ENCODE peak calls at places on chromosome 6, in four cellular contexts. P is K562, S is suprapubic skin, Q is stomach. M is an unnamed sample.

GRCh38 chr6:145756170-145756662 is 20.9 kb upstream of the EPM2A start:
- DNase-seq in P (no peak), S (no peak), Q (no peak), M (peak)

GRCh38 chr6:38715016-38715809 is at the start of gene DNAH8:
- DNase-seq in P (no peak), S (no peak), Q (no peak), M (no peak)

GRCh38 chr6:165468361-165468760 is 159.0 kb upstream of the C6orf118 start:
- DNase-seq in P (no peak), S (no peak), Q (no peak), M (no peak)

GRCh38 chr6:30885999-30886896 is 1.9 kb downstream of the DDR1 start:
- DNase-seq in P (peak), S (peak), Q (peak), M (no peak)

GRCh38 chr6:17098538-17098937 is 3.3 kb upstream of the STMND1 start:
- DNase-seq in P (no peak), S (no peak), Q (no peak), M (no peak)

GRCh38 chr6:46254331-46254730 is 83.6 kb upstream of the ENPP5 start:
- DNase-seq in P (no peak), S (no peak), Q (no peak), M (no peak)

GRCh38 chr6:127462391-127462790 is 3.2 kb upstream of the KIAA0408 start:
- DNase-seq in P (no peak), S (no peak), Q (no peak), M (no peak)

GRCh38 chr6:69732640-69733039 is 64.2 kb downstream of the LMBRD1 start:
- DNase-seq in P (peak), S (no peak), Q (no peak), M (no peak)

GRCh38 chr6:17705428-17705777 is 1.3 kb downstream of the NUP153 start:
- DNase-seq in P (peak), S (no peak), Q (peak), M (peak)

GRCh38 chr6:152170702-152171667 is 363.5 kb downstream of the ESR1 start:
- DNase-seq in P (no peak), S (no peak), Q (peak), M (no peak)

DNA sequence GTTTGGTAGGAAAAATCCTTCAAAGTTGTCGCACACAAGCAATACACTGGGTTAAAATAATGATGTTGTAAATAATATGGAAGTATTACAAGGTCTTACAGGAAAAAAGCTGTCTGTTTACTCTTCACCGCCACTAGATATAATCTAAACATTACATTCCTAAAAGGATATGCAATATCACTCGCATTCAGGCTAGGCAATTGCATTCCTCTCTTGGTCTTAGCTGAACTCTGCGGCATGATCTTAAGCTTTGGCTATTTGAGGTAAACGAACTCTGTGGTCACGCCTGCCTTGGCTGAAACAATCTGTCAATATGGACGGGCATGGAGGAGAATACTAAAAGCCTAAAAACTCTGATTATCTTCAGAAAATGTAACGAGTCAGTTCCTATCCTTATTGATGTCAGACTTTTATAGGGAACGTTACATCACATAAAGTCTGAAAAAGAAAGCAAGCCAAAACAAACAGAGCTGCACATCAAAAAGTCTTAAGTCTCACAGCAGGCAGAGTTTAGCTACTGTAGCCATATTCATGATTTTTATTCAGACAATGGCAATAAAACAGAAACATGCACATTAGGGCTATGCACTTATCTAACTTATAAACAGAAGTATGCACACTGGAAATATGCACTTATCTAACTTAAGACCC is 30.8 kb upstream of the FILIP1 start:
- DNase-seq in P (no peak), S (no peak), Q (no peak), M (no peak)
- TF ChIP-seq EP300 in P (no peak), S (no peak), Q (no peak), M (no peak)

DNA sequence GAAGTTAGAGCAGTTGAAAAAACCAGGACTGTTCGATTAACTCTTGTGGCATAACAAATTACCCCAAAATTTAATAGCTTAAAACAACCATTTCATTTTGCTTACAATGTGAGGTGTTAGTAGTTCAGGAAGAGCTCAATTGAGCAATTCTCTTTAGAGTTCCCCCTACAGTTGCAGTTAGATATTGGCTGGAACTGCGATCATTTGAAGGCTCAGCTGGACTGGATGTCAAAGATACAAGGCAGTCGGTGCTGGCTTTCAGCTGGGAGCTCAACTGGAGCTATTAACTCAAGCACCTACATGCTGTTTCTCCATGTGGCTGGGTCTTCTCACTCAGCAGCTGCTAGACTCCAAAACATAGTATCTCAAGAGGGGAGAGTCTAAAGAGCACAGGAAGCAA is 96.0 kb upstream of the LOC128125822 start:
- DNase-seq in P (no peak), S (no peak), Q (no peak), M (no peak)
- TF ChIP-seq CTCF in P (no peak), S (no peak), Q (no peak), M (no peak)

DNA sequence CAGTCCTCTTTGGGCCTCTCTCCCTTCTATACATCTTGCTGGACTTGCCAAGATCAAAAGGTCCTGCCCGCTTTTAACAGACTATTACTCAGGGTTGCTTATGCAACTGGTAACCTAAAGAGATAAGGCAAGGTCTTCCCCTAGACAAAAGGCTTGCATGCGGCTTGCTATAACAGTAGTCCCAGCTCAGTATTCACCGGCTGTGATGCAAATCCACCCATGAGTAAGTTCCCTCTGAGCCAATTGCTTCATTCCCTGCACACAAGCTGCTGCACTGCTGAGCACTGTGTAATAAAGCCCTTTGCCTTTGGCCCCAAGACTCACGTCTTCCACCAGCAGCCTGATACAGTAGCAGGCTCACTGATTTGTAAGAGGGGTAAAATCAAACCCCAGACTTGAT is 363.8 kb downstream of the PRKN start:
- DNase-seq in P (no peak), S (no peak), Q (no peak), M (no peak)
- H3K27ac ChIP-seq in P (peak), S (no peak), Q (no peak), M (no peak)

DNA sequence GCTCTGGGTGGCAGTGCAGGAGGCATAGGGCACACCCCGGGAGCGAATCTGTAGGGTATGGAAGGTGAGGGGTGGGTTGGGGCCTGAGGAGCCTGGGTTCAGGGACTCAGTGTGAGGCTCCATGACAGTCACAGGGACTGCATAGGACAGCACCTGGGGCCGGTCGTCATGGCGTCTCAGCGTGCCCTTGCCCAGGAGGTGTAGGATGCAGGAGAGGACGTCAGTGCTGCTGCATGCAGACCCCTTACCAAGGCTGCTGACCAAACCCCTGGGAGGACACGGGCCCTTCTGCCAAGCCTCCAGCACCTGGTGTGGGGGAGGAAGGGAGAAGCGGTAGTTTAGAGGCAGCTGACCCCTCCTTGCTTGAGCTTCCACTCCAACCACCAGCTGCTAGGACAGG is 15.9 kb downstream of the CUL7 start:
- DNase-seq in P (no peak), S (no peak), Q (no peak), M (no peak)
- TF ChIP-seq EP300 in P (no peak), S (no peak), Q (no peak), M (no peak)

GRCh38 chr6:7389451-7390217 is at the start of the genes CAGE1 and RIOK1:
- DNase-seq in P (peak), S (peak), Q (peak), M (peak)

GRCh38 chr6:7392402-7392801 is 2.8 kb downstream of the RIOK1 start:
- DNase-seq in P (no peak), S (no peak), Q (no peak), M (no peak)

GRCh38 chr6:7391244-7391643 is 1.6 kb downstream of the RIOK1 start:
- DNase-seq in P (no peak), S (no peak), Q (no peak), M (no peak)

GRCh38 chr6:7389162-7389450 is 436 bp downstream of the CAGE1 start:
- DNase-seq in P (no peak), S (no peak), Q (peak), M (no peak)

DNA sequence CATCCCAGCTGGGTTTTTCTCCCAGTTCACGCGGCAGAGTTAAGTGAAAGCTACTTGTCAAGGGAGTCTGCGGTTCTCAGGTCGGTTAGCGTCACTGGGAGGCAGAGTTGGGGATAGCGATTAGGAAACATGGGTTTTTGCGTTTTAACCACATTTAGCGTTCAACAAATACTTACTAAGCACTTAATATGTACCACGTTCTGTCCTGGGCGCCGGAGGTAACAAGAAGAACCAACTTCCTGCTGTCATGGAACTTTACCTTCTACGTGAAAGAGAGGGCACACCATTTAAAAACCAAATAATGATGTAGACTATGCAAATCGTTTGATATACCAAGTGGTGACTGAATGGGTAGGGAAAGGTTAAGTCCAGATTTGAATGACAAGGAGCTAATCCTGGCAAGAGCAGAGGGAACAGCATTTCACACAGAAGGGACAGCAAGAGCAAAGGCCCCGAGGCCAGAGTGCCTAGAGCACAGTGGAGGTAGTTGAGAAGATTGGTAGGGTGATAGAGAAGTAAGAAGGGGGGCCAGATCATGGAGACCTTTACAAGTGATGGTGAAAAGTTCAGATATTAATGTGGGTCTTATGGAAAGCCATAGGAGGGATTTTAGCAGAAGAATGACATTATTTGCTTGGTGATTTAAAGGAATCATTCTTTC is 740 bp downstream of the RIOK1 start:
- DNase-seq in P (no peak), S (no peak), Q (no peak), M (no peak)
- TF ChIP-seq CTCF in P (no peak), S (no peak), Q (peak), M (no peak)

GRCh38 chr6:130018292-130018829 is at the start of gene L3MBTL3:
- DNase-seq in P (peak), S (peak), Q (peak), M (peak)

GRCh38 chr6:130019796-130020105 is 1.4 kb downstream of the L3MBTL3 start:
- DNase-seq in P (peak), S (no peak), Q (no peak), M (no peak)

GRCh38 chr6:130020892-130021483 is 2.6 kb downstream of the L3MBTL3 start:
- DNase-seq in P (peak), S (peak), Q (peak), M (peak)

GRCh38 chr6:130020106-130020851 is 1.9 kb downstream of the L3MBTL3 start:
- DNase-seq in P (peak), S (peak), Q (peak), M (peak)

DNA sequence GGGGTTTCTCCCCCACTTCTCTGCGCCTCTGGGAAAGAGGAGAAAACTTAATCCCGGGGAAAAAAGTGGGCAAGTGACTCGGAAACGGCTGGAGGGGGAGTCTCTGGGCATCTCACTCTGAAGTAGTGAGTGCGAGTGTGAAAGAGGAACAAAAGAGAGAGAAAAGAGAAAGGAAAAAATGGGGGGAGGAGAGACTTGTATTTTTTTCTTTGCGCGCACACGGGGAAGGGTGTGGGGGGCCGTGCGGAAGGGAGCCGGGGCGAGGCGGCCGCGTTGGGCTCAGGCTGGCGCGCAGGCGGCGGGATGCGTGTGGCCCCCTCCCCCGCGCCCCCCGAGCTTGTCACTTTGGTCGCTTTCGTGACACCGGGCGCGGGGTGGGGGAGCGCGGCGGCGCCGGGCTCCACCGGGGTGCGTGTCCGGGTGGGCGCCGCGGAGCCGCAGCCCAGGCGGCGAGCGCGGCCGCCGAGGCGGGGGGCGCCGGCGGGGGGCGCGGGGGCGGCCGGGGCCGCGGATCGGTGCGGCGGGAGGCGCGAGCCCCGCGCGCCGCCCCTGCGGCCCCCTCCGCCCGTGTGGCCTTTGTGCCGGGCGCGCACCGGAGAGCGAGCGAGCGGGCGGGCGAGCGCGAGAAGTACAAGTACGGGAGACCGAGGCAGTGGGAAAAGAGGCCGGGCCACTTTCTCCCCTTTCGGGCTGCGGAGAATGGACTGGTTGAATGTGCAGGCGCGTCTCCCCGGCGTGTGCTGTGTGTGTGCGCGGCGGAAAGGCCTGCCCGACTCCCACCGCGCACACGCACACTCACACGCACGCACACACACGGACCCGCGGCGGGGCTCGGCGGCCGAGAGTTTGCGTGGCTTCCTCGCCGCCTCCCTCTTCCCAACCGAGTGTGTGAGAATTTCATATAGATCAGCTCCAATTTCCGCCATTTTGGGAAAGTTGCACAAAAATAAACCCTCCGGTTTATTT is 732 bp downstream of the L3MBTL3 start:
- DNase-seq in P (peak), S (peak), Q (peak), M (no peak)
- H3K27ac ChIP-seq in P (peak), S (peak), Q (peak), M (peak)

M was measured in tibial nerve.